ENCODE peak calls at places on chromosome 1, in seven cellular contexts. One of them, this sample, is unnamed.
A peak's percentile ranks its signal among the peaks of the same experiment; 100 is the strongest.

GRCh38 chr1:52792002-52792401 is 50.6 kb upstream of the ZYG11A start:
- DNase-seq in hypothalamus: no peak
- DNase-seq in iPS-NIHi11: no peak
- DNase-seq in stimulated activated CD8-positive, alpha-beta memory T cell treated with anti-CD3 and anti-CD28 coated beads, Interleukin-12 subunit alpha, Interleukin-12 subunit beta, amount 100 ng/mL, for 4 hours: no peak
- DNase-seq in NCI-H2081: no peak
- DNase-seq in foreskin fibroblast: no peak
- DNase-seq in prostate gland: no peak
- DNase-seq in this sample: no peak

GRCh38 chr1:89460348-89460747 is 64.3 kb upstream of the LRRC8B start:
- DNase-seq in hypothalamus: no peak
- DNase-seq in iPS-NIHi11: no peak
- DNase-seq in stimulated activated CD8-positive, alpha-beta memory T cell treated with anti-CD3 and anti-CD28 coated beads, Interleukin-12 subunit alpha, Interleukin-12 subunit beta, amount 100 ng/mL, for 4 hours: no peak
- DNase-seq in NCI-H2081: no peak
- DNase-seq in foreskin fibroblast: no peak
- DNase-seq in prostate gland: no peak
- DNase-seq in this sample: no peak

GRCh38 chr1:57222307-57222706 is 201.6 kb downstream of the DAB1 start:
- DNase-seq in hypothalamus: no peak
- DNase-seq in iPS-NIHi11: no peak
- DNase-seq in stimulated activated CD8-positive, alpha-beta memory T cell treated with anti-CD3 and anti-CD28 coated beads, Interleukin-12 subunit alpha, Interleukin-12 subunit beta, amount 100 ng/mL, for 4 hours: no peak
- DNase-seq in NCI-H2081: no peak
- DNase-seq in foreskin fibroblast: no peak
- DNase-seq in prostate gland: no peak
- DNase-seq in this sample: no peak

GRCh38 chr1:193259619-193260018 is 73.2 kb upstream of the B3GALT2 start:
- DNase-seq in hypothalamus: no peak
- DNase-seq in iPS-NIHi11: no peak
- DNase-seq in stimulated activated CD8-positive, alpha-beta memory T cell treated with anti-CD3 and anti-CD28 coated beads, Interleukin-12 subunit alpha, Interleukin-12 subunit beta, amount 100 ng/mL, for 4 hours: no peak
- DNase-seq in NCI-H2081: no peak
- DNase-seq in foreskin fibroblast: no peak
- DNase-seq in prostate gland: no peak
- DNase-seq in this sample: no peak

GRCh38 chr1:155064109-155064812 is 721 bp downstream of the EFNA4 start:
- DNase-seq in hypothalamus: no peak
- DNase-seq in iPS-NIHi11: no peak
- DNase-seq in stimulated activated CD8-positive, alpha-beta memory T cell treated with anti-CD3 and anti-CD28 coated beads, Interleukin-12 subunit alpha, Interleukin-12 subunit beta, amount 100 ng/mL, for 4 hours: no peak
- DNase-seq in NCI-H2081: peak; percentile 35
- DNase-seq in foreskin fibroblast: peak; percentile 47
- DNase-seq in prostate gland: no peak
- DNase-seq in this sample: no peak

GRCh38 chr1:19762175-19762779 is 37.4 kb downstream of the TMCO4 start:
- DNase-seq in hypothalamus: no peak
- DNase-seq in iPS-NIHi11: peak; percentile 86
- DNase-seq in stimulated activated CD8-positive, alpha-beta memory T cell treated with anti-CD3 and anti-CD28 coated beads, Interleukin-12 subunit alpha, Interleukin-12 subunit beta, amount 100 ng/mL, for 4 hours: no peak
- DNase-seq in NCI-H2081: peak; percentile 6
- DNase-seq in foreskin fibroblast: peak; percentile 63
- DNase-seq in prostate gland: peak; percentile 27
- DNase-seq in this sample: no peak

GRCh38 chr1:65177457-65177856 is 29.5 kb downstream of the AK4 start:
- DNase-seq in hypothalamus: no peak
- DNase-seq in iPS-NIHi11: no peak
- DNase-seq in stimulated activated CD8-positive, alpha-beta memory T cell treated with anti-CD3 and anti-CD28 coated beads, Interleukin-12 subunit alpha, Interleukin-12 subunit beta, amount 100 ng/mL, for 4 hours: no peak
- DNase-seq in NCI-H2081: no peak
- DNase-seq in foreskin fibroblast: peak; percentile 66
- DNase-seq in prostate gland: peak; percentile 33
- DNase-seq in this sample: peak; percentile 58

GRCh38 chr1:156126701-156127534 is 12.4 kb downstream of the LMNA start:
- DNase-seq in hypothalamus: no peak
- DNase-seq in iPS-NIHi11: no peak
- DNase-seq in stimulated activated CD8-positive, alpha-beta memory T cell treated with anti-CD3 and anti-CD28 coated beads, Interleukin-12 subunit alpha, Interleukin-12 subunit beta, amount 100 ng/mL, for 4 hours: peak; percentile 69
- DNase-seq in NCI-H2081: no peak
- DNase-seq in foreskin fibroblast: peak; percentile 95
- DNase-seq in prostate gland: no peak
- DNase-seq in this sample: peak; percentile 82

GRCh38 chr1:37031871-37032270 is 2.4 kb downstream of the GRIK3 start:
- DNase-seq in hypothalamus: no peak
- DNase-seq in iPS-NIHi11: no peak
- DNase-seq in stimulated activated CD8-positive, alpha-beta memory T cell treated with anti-CD3 and anti-CD28 coated beads, Interleukin-12 subunit alpha, Interleukin-12 subunit beta, amount 100 ng/mL, for 4 hours: no peak
- DNase-seq in NCI-H2081: no peak
- DNase-seq in foreskin fibroblast: no peak
- DNase-seq in prostate gland: no peak
- DNase-seq in this sample: no peak